ENCODE peak calls at places on chromosomes 3 and 15, in ten cellular contexts. U is GM23338; M is ascending aorta; J is progenitor cell of endocrine pancreas; Q is type B pancreatic cell; O is dorsolateral prefrontal cortex; C is body of pancreas; R is CD8-positive, alpha-beta T cell; H is brain microvascular endothelial cell; D is A549. S is an unnamed sample.

GRCh38 chr3:161748049-161748448 is 251.4 kb downstream of the OTOL1 start:
- DNase-seq in R (no peak), O (no peak), D (no peak), M (no peak), U (no peak), C (no peak), J (no peak), Q (no peak), H (no peak), S (no peak)

GRCh38 chr15:91982401-91982800 is 128.9 kb downstream of the SLCO3A1 start:
- DNase-seq in D (peak), M (no peak), H (no peak), O (no peak), U (no peak), Q (no peak), J (no peak), R (no peak), C (no peak), S (no peak)

GRCh38 chr3:162666835-162667234 is 1170.2 kb downstream of the OTOL1 start:
- DNase-seq in M (no peak), C (no peak), H (no peak), U (no peak), R (no peak), Q (no peak), D (no peak), J (no peak), O (no peak), S (no peak)

GRCh38 chr15:59886476-59886875 is 117.6 kb upstream of the FOXB1 start:
- DNase-seq in J (no peak), M (no peak), C (no peak), H (no peak), R (no peak), U (no peak), O (no peak), D (no peak), Q (no peak), S (no peak)

GRCh38 chr3:190081387-190081786 is 39.3 kb downstream of the P3H2 start:
- DNase-seq in D (no peak), J (no peak), M (no peak), O (no peak), H (no peak), U (no peak), C (no peak), Q (no peak), R (no peak), S (no peak)

GRCh38 chr3:125350597-125350996 is 24.5 kb downstream of the ZNF148 start:
- DNase-seq in Q (no peak), M (no peak), C (no peak), H (no peak), O (no peak), U (no peak), R (no peak), D (no peak), J (no peak), S (no peak)

GRCh38 chr15:79042213-79042928 is 48.2 kb downstream of the RASGRF1 start:
- DNase-seq in J (no peak), R (no peak), C (no peak), U (no peak), O (no peak), H (no peak), M (no peak), D (no peak), Q (no peak), S (no peak)

GRCh38 chr15:42918047-42918446 is 2.5 kb downstream of the TTBK2 start:
- DNase-seq in U (no peak), Q (no peak), J (no peak), C (no peak), M (no peak), O (no peak), D (no peak), R (no peak), H (no peak), S (no peak)

GRCh38 chr3:194296832-194297666 is 54.1 kb downstream of the CPN2 start:
- DNase-seq in H (no peak), C (peak), M (no peak), Q (peak), J (peak), O (no peak), D (no peak), U (peak), R (no peak), S (no peak)

GRCh38 chr3:53224536-53224935 is 31.3 kb downstream of the TKT start:
- DNase-seq in U (no peak), H (no peak), M (no peak), D (no peak), R (no peak), Q (no peak), O (no peak), J (no peak), C (no peak), S (no peak)

DNA sequence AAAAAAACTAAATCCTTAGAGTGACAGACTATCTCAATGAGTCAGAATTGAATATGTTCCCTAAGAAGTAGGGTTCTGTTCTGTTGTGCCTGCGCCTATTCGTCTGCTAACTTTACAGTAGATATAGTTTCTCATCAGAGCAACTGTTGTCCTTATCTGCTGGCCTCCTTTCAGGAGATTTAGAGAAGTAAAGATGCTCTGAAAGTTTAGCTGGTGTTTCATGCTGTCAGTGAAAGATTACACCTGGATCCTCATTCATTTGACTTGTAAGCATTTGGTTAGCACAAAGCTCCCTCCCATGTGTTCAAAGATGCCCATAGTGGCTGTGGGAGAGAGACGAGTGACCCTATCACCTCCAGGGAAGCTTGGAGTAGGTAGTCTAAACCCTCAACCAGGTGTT is 35.0 kb downstream of the SUCNR1 start:
- DNase-seq in J (no peak), M (no peak), R (no peak), D (no peak), U (no peak), Q (no peak), O (no peak), H (no peak), C (no peak), S (no peak)
- TF ChIP-seq CTCF in J (no peak), M (no peak), R (no peak), D (no peak), U (no peak), Q (no peak), O (no peak), H (no peak), C (no peak), S (no peak)

GRCh38 chr15:31461911-31462480 is 135.4 kb downstream of the KLF13 start:
- DNase-seq in J (no peak), R (no peak), O (no peak), M (peak), U (peak), D (no peak), H (no peak), Q (no peak), C (no peak), S (no peak)
- TF ChIP-seq CTCF in J (no peak), R (no peak), O (no peak), M (peak), U (peak), D (no peak), H (peak), Q (no peak), C (no peak), S (no peak)

DNA sequence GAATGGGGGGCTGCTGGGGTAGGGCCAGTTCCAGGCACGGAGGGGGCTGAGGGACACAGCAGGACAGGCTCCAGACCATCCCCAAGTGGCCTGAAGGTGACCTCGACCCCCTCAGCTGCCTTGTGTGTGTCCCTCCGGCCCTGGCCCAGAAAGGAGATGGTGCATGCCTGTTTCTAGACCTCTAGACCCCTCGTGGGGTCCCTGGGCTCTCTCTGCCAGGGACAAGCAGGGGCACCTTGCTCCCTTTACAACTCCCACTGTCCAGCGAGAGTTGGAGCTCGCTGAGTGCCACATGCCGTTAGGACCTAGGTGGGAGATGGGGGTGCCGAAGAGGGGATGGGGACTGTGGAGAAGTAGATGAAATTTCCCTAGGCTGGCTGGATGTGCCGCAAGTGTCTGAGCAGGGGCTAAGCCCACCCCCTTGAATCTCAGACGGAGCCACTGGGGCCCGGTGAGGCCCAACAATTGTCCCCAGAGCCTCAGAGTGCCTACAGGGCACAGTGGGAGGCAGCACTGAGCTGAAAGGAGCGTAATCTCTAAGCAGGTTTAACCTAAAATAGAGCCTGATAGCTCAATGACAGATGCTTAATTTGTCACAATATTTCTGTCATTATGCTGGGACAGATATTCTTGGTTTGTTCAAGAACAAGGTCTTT is 23.7 kb upstream of the KLF13 start:
- DNase-seq in Q (peak), O (no peak), R (peak), J (no peak), C (no peak), H (no peak), M (peak), U (peak), D (no peak), S (no peak)
- TF ChIP-seq CTCF in Q (no peak), O (no peak), R (no peak), J (no peak), C (no peak), H (no peak), M (no peak), U (peak), D (no peak), S (no peak)

GRCh38 chr3:11019116-11019515 is 26.6 kb downstream of the SLC6A1 start:
- DNase-seq in U (no peak), M (no peak), H (no peak), Q (no peak), D (no peak), R (no peak), O (no peak), J (no peak), C (no peak), S (no peak)

GRCh38 chr3:11010406-11011165 is 18.0 kb downstream of the SLC6A1 start:
- DNase-seq in J (no peak), R (no peak), D (no peak), M (no peak), C (no peak), U (no peak), Q (no peak), H (no peak), O (peak), S (no peak)

GRCh38 chr3:11014253-11014652 is 21.7 kb downstream of the SLC6A1 start:
- DNase-seq in M (no peak), J (no peak), O (no peak), D (no peak), R (no peak), H (no peak), Q (no peak), C (no peak), U (no peak), S (no peak)

GRCh38 chr3:11014752-11015151 is 22.2 kb downstream of the SLC6A1 start:
- DNase-seq in C (no peak), O (no peak), Q (no peak), R (no peak), U (no peak), D (no peak), J (no peak), M (no peak), H (no peak), S (no peak)

DNA sequence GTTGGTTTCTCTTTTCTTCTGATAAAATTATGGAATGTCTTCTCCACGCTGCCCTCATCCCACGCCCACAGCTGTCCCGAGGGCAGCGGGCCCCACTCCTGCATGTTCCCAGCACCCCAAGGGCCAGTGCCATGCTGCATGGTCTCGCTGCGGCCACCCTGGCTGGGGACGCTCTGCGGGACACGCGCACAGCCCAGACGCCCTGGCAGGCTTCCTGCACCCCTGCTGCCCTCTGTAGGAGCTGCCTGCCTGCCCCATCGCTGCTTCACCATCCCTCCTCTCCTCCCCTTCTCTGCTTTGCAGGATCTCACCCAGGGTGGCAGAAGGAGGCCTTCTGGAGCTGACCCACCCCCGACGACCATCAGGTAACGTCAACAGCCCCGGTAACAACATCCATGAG is 22.8 kb downstream of the SLC6A1 start:
- DNase-seq in C (no peak), D (no peak), Q (no peak), J (no peak), H (no peak), O (no peak), M (no peak), R (no peak), U (no peak), S (no peak)
- TF ChIP-seq CTCF in C (no peak), D (no peak), Q (no peak), J (no peak), H (no peak), O (no peak), M (no peak), R (no peak), U (peak), S (no peak)

DNA sequence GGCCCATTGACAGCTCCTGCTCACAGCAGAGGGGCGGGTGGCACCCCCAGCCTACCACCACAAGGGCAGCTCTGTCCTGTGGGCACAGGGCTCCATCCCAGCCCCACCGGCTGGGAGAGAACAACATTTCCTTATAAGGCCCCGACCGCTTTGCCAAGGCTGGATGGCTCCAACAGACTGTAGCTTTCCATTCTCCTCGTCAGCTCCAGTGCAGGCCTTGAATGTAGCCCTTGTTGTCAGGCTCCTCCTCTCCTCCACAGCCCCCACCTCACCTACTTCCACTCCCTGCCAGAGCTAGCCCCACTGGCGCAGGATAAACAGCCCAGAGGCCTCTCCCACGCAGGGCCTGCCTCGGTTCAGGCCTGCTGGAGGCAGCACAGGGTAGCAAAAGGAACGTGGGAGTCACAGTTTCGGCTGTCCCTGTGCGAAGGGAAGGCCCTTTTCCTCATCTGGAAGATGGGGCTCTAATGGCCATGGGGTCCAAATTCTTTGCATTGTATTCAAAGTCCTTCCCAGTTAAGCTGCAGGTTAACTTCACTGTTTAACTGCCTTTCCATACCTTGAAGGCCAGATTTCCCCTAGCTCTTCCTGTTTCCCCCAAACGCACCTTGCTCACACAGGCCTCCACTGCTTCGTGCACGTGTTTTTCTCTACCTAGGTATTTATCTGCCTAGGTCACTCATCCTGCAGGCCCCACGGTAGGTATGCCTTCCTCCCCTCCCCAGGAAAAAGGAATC is 101.6 kb upstream of the LPP start:
- DNase-seq in C (peak), D (no peak), M (peak), H (peak), R (no peak), Q (no peak), U (peak), J (peak), O (peak), S (peak)
- TF ChIP-seq CTCF in C (no peak), D (no peak), M (peak), H (peak), R (no peak), Q (peak), U (peak), J (peak), O (peak), S (no peak)